ENCODE peak calls at places on chromosome X, in four cellular contexts. B is GM12878, C is K562, X is HepG2. O is an unnamed sample.

GRCh38 chrX:44216171-44216570 is 127.3 kb downstream of the EFHC2 start:
- DNase-seq in X (no peak), C (no peak), B (no peak), O (no peak)

GRCh38 chrX:53918697-53919096 is 125.6 kb downstream of the PHF8 start:
- DNase-seq in C (no peak), B (no peak), X (no peak), O (no peak)

GRCh38 chrX:31656013-31656412 is 584.2 kb upstream of the FTHL17 start:
- DNase-seq in C (no peak), X (no peak), B (no peak), O (no peak)

GRCh38 chrX:137926090-137926489 is 360.2 kb downstream of the ZIC3 start:
- DNase-seq in C (no peak), X (no peak), B (no peak), O (peak)

GRCh38 chrX:48911407-48912182 is at the start of gene SLC35A2:
- DNase-seq in B (no peak), C (peak), X (peak), O (peak)

GRCh38 chrX:3699841-3700381 is 13.5 kb downstream of the PRKX start:
- DNase-seq in C (no peak), X (no peak), B (peak), O (no peak)

GRCh38 chrX:124347242-124347641 is 879 bp downstream of the SH2D1A start:
- DNase-seq in C (no peak), B (no peak), X (no peak), O (no peak)

GRCh38 chrX:77785400-77785745 is 643 bp downstream of the ATRX start:
- DNase-seq in B (no peak), C (peak), X (no peak), O (peak)

GRCh38 chrX:134736351-134736750 is 78.1 kb upstream of the PLAC1 start:
- DNase-seq in B (no peak), X (no peak), C (no peak), O (no peak)

GRCh38 chrX:104522386-104522785 is 43.6 kb upstream of the IL1RAPL2 start:
- DNase-seq in B (no peak), X (no peak), C (no peak), O (no peak)

GRCh38 chrX:137545711-137546651 is 19.9 kb upstream of the ZIC3 start:
- DNase-seq in C (no peak), B (no peak), X (no peak), O (no peak)

GRCh38 chrX:111543212-111543762 is 31.8 kb downstream of the SERTM2 start:
- DNase-seq in X (no peak), C (no peak), B (no peak), O (no peak)

DNA sequence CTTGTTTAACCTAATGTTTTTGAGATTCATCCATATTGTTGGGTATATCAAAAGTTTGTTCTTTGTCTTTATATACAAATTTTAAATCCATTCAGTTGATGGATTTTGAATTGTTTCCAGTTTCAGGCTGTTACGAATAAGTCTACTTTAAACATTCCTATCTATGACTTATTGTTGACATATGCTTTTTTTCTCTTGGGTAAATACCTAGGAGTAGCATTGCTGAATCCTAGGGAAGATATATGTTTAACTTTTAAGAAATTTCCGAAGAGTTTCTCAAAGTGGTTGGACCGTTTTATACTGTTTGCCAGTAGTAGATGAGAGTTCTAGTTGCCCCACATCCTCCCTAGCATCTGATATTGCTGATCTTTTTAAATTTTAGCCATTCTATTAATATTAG is 60.9 kb upstream of the IL13RA1 start:
- DNase-seq in X (peak), C (no peak), B (no peak), O (no peak)
- TF ChIP-seq SP1 in X (no peak), C (no peak), B (no peak), O (no peak)

GRCh38 chrX:149365552-149365951 is 139.6 kb downstream of the IDS start:
- DNase-seq in B (no peak), X (peak), C (no peak), O (no peak)

GRCh38 chrX:149370097-149370496 is 135.0 kb downstream of the IDS start:
- DNase-seq in B (no peak), X (no peak), C (no peak), O (no peak)

DNA sequence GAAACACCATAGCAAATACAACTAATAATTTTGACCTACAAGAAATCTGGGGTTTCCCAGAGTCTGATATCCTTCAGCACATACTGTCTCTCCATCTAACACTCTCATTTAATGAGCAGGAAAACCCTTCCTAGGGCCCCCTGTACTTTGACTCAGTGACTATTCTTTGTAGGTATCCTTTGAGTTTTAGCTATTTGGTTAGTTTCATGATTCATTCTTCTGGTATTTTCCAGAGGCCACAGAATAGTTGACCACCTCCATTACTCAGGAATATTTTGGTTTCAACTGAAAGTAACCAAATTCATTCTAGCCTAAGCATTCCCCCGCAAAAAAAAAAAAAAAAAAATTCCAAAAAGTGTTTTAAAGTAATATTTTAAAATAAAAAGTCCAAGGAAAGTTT is 140.0 kb downstream of the IDS start:
- DNase-seq in X (peak), B (no peak), C (no peak), O (no peak)
- TF ChIP-seq BHLHE40 in X (no peak), B (no peak), C (no peak), O (no peak)

GRCh38 chrX:152926279-152926678 is 28.4 kb downstream of the ZNF185 start:
- DNase-seq in C (peak), B (no peak), X (peak), O (peak)
- TF ChIP-seq TARDBP in C (no peak), B (no peak), X (no peak), O (no peak)

DNA sequence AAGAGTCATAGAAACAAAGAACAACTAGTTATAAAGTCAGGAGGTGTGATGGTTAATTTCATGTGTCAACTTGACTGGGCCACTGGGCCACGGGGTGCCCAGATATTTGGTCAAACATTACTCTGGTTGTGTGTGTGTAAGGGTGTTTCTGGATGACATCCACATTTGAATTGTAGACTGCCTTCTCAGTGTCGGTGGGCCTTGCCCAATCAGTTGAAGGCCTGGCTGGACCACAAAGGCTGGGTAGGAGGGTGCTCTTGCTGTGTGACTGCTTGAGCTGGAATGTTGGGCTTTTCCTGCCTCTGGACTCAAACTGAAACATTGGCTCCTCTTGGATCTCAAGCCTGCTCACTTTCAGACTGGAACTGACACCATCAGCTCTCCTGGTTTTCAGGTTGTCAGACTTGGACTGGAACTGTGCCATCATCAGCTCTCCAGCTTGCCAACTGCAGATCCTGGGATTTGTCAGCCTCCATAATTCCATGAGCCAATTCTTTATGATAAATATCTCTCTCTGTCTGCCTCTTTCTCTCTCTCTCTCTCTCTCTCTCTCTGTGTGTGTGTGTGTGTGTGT is 41.4 kb downstream of the CLDN34 start:
- DNase-seq in C (no peak), B (no peak), X (no peak), O (no peak)
- TF ChIP-seq SP1 in C (no peak), B (no peak), X (no peak), O (no peak)

DNA sequence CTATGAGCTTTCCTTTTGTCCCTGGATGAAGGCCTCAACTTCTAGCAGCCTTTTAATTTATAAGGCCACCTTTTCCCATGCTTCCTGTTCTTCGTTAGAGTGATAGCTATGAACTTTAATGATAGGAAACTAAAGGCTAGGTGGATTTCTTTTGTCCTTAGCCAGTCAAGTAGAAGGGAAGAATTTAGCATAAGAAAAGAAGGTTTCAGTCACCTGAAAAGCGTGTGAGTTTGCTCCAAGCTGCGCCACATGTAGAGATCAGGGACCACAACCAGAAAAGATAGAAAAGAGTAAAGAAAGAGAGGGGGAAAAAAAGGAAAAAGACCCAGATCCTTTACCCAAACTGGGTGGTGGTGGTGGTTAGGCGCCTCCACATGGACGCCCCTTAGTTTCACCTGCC is 28.6 kb downstream of the LUZP4 start:
- DNase-seq in X (no peak), C (no peak), B (no peak), O (no peak)
- TF ChIP-seq BHLHE40 in X (no peak), C (no peak), B (no peak), O (no peak)

O was measured in HEK293T.